ENCODE peak calls at places on chromosomes 7 and 10, in six cellular contexts. C, A, E, U, X and M are unnamed samples.
A peak's percentile ranks its signal among the peaks of the same experiment; 100 is the strongest.

GRCh38 chr10:132469197-132469942 is 68.2 kb upstream of the INPP5A start:
- DNase-seq in C (no peak), A (peak; percentile 47), E (no peak), U (no peak), X (no peak), M (no peak)

GRCh38 chr10:117631276-117632151 is 89.0 kb downstream of the EMX2 start:
- DNase-seq in C (no peak), A (no peak), E (no peak), U (no peak), X (no peak), M (no peak)

GRCh38 chr7:27150568-27151340 is 1.6 kb downstream of the HOXA3 start:
- DNase-seq in C (no peak), A (peak; percentile 87), E (peak; percentile 81), U (no peak), X (peak; percentile 93), M (peak; percentile 84)

GRCh38 chr7:155913311-155913710 is 101.0 kb upstream of the SHH start:
- DNase-seq in C (no peak), A (no peak), E (no peak), U (no peak), X (no peak), M (no peak)

GRCh38 chr7:51658684-51659083 is 342.1 kb upstream of the COBL start:
- DNase-seq in C (no peak), A (no peak), E (no peak), U (no peak), X (no peak), M (no peak)

GRCh38 chr10:63260103-63260859 is 127.2 kb downstream of the NRBF2 start:
- DNase-seq in C (no peak), A (no peak), E (no peak), U (no peak), X (no peak), M (no peak)

GRCh38 chr7:154581251-154581890 is 421.6 kb downstream of the PAXIP1 start:
- DNase-seq in C (no peak), A (no peak), E (no peak), U (no peak), X (no peak), M (no peak)

GRCh38 chr10:47396311-47396717 is 12.2 kb upstream of the ZNF488 start:
- DNase-seq in C (no peak), A (no peak), E (no peak), U (no peak), X (no peak), M (no peak)

GRCh38 chr10:15182541-15183207 is 14.2 kb upstream of the NMT2 start:
- DNase-seq in C (no peak), A (no peak), E (peak; percentile 38), U (no peak), X (no peak), M (no peak)

GRCh38 chr7:45982132-45982531 is 61.1 kb upstream of the IGFBP3 start:
- DNase-seq in C (no peak), A (no peak), E (no peak), U (no peak), X (no peak), M (no peak)

GRCh38 chr10:43256531-43257209 is 10.2 kb downstream of the RASGEF1A start:
- DNase-seq in C (no peak), A (no peak), E (no peak), U (no peak), X (no peak), M (no peak)

GRCh38 chr7:132407764-132408163 is 168.5 kb downstream of the PLXNA4 start:
- DNase-seq in C (no peak), A (no peak), E (peak; percentile 28), U (no peak), X (no peak), M (no peak)

GRCh38 chr10:104254493-104255243 is at the start of gene GSTO1:
- DNase-seq in C (no peak), A (peak; percentile 90), E (peak; percentile 79), U (peak; percentile 81), X (peak; percentile 92), M (peak; percentile 40)
- TF ChIP-seq CTCF in C (no peak), A (no peak), E (no peak), U (no peak), X (no peak), M (no peak)

DNA sequence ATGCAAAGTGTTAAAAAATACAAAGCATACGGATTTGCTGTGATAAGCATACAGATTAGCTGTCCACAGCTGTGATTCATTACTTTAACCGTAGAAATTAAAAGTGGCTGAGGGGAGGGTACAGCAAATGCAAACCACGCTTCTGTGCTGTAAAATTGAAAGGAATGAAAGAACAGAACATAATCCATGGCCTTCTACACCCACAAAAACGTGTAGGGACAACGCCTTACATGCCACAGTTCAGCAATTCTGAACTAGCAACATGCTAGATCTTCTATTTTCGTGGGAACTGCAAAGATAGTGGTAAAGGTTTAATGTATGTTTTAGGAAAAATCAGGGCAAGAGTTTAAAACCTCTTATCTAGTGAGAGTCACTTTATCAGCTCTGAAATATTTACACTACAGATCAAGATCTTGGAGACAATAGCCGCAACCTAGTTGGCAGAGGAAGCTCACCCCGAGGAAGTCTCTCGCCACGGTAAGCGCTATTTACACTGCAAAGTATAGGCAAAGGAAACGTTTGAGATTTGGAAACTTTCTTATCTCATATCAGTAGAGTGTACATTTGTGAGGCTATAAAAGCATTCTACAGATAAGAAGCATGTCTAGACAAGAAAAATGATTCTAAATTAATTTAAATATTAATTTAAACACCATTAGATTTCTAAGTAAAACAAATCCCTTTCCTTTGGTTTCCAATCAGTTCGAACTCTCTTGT is 193.6 kb downstream of the MLLT10 start:
- DNase-seq in C (no peak), A (no peak), E (no peak), U (no peak), X (no peak), M (no peak)
- TF ChIP-seq CTCF in C (no peak), A (no peak), E (no peak), U (no peak), X (no peak), M (no peak)

GRCh38 chr7:37952240-37952639 is 31.8 kb downstream of the EPDR1 start:
- DNase-seq in C (no peak), A (no peak), E (no peak), U (no peak), X (no peak), M (no peak)

GRCh38 chr7:37961251-37961650 is 40.8 kb downstream of the EPDR1 start:
- DNase-seq in C (no peak), A (no peak), E (no peak), U (no peak), X (no peak), M (no peak)

GRCh38 chr7:37956791-37957190 is 36.4 kb downstream of the EPDR1 start:
- DNase-seq in C (no peak), A (no peak), E (no peak), U (no peak), X (no peak), M (no peak)

GRCh38 chr7:37960483-37960882 is 40.0 kb downstream of the EPDR1 start:
- DNase-seq in C (no peak), A (no peak), E (peak; percentile 57), U (no peak), X (no peak), M (no peak)

DNA sequence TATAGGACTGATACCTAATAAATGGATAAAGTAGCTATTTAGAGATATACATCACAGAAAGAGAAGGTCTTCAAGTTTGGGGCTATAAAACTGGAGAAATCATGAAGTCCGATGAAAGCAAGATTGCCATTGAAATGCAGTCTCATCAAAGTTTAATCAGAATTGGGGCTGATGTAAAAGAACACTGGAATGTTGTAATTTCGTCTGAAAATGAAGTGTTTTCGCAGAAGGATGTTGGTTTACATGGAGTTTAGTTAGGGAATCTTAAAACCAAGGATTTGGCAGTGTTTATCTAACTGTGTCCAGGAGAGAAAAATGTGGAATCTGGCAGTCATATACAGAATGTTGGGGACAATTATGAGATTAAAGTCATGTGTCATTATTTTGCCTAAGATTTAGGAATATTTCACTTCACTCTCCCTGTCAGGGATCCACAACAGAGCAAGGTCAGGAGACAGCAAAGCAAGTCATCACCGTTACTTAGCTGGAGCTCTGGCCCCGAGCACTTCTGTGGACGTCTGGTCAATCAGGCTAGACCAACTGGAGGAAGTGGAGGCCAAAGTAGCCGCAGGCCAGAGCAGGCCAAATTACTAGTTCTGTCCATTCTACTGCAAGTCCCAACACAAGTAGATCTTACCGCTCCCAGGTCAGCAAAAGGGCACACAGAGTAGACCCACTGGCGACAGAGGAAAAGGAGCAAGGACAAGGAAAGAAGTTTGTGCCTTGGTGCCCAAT is 37.0 kb downstream of the EPDR1 start:
- DNase-seq in C (no peak), A (no peak), E (no peak), U (no peak), X (no peak), M (no peak)
- TF ChIP-seq CTCF in C (no peak), A (no peak), E (no peak), U (no peak), X (no peak), M (no peak)

GRCh38 chr7:113289140-113289740 is 170.9 kb upstream of the SMIM30 start:
- DNase-seq in C (no peak), A (no peak), E (peak; percentile 65), U (no peak), X (no peak), M (no peak)
- TF ChIP-seq CTCF in C (peak; percentile 69), A (no peak), E (peak; percentile 76), U (no peak), X (peak; percentile 36), M (no peak)

GRCh38 chr10:66209025-66209424 is 716.8 kb upstream of the LRRTM3 start:
- DNase-seq in C (no peak), A (no peak), E (no peak), U (no peak), X (no peak), M (no peak)

GRCh38 chr10:66218981-66219587 is 706.8 kb upstream of the LRRTM3 start:
- DNase-seq in C (no peak), A (no peak), E (no peak), U (no peak), X (no peak), M (no peak)

GRCh38 chr10:66215921-66216320 is 709.9 kb upstream of the LRRTM3 start:
- DNase-seq in C (no peak), A (no peak), E (no peak), U (no peak), X (no peak), M (no peak)

GRCh38 chr10:66218258-66218657 is 707.6 kb upstream of the LRRTM3 start:
- DNase-seq in C (no peak), A (no peak), E (no peak), U (no peak), X (no peak), M (no peak)

GRCh38 chr10:66215005-66215404 is 710.8 kb upstream of the LRRTM3 start:
- DNase-seq in C (no peak), A (no peak), E (no peak), U (no peak), X (no peak), M (no peak)
- TF ChIP-seq CTCF in C (peak; percentile 54), A (no peak), E (no peak), U (no peak), X (no peak), M (peak; percentile 21)

DNA sequence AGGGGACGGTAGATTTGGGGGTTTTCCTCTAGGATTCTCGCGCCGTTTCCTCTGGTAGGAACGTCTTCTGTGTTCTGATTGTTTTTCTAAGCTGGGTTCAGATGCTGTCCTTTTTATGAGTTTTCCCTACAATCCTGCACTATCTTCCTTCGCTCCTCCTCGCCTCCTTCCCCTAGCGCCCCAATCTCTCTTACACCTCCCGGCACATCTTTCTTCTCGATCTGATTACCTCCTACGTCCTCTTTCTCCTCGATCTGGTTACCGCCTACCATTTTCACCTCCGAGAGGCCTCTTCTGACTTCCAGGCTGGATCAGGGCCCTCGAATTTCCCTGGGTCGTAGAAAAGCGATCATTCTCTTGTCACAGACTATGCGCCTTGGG is 413 bp downstream of the BUD31 start:
- DNase-seq in C (no peak), A (no peak), E (no peak), U (no peak), X (no peak), M (no peak)
- TF ChIP-seq CTCF in C (no peak), A (no peak), E (no peak), U (no peak), X (no peak), M (no peak)